ENCODE peak calls at places on chromosomes 11 and 22, in six cellular contexts. G is naive thymus-derived CD4-positive, alpha-beta T cell; C is AG04450; U is heart right ventricle; N is iris pigment epithelial cell; B is DMS 273 treated with DMSO at 0.1 percent for 48 hours. Y is an unnamed sample.

GRCh38 chr22:46501701-46502100 is 35.7 kb downstream of the CELSR1 start:
- DNase-seq in G (no peak), C (peak), U (no peak), N (peak), B (no peak), Y (no peak)

GRCh38 chr11:69972351-69972802 is 105.7 kb upstream of the ANO1 start:
- DNase-seq in G (peak), C (no peak), U (no peak), N (no peak), B (no peak), Y (no peak)

GRCh38 chr11:3206922-3207204 is 11.8 kb downstream of the MRGPRG start:
- DNase-seq in G (no peak), C (no peak), U (no peak), N (no peak), B (no peak), Y (no peak)

GRCh38 chr11:87719311-87720073 is 455.8 kb downstream of the RAB38 start:
- DNase-seq in G (no peak), C (no peak), U (no peak), N (no peak), B (no peak), Y (no peak)

GRCh38 chr11:123063396-123064267 is 1.7 kb upstream of the HSPA8 start:
- DNase-seq in G (peak), C (no peak), U (no peak), N (peak), B (no peak), Y (peak)

GRCh38 chr22:46027219-46028068 is 50.5 kb upstream of the WNT7B start:
- DNase-seq in G (no peak), C (no peak), U (peak), N (no peak), B (no peak), Y (no peak)

GRCh38 chr11:36672815-36673450 is 74.9 kb upstream of the RAG2 start:
- DNase-seq in G (peak), C (peak), U (no peak), N (peak), B (no peak), Y (no peak)

GRCh38 chr22:17891427-17892167 is 117.3 kb upstream of the BID start:
- DNase-seq in G (no peak), C (no peak), U (peak), N (no peak), B (peak), Y (peak)

GRCh38 chr22:24037851-24038765 is 27.0 kb downstream of the CABIN1 start:
- DNase-seq in G (peak), C (no peak), U (no peak), N (peak), B (no peak), Y (no peak)

GRCh38 chr11:103091441-103091809 is 535 bp downstream of the DCUN1D5 start:
- DNase-seq in G (peak), C (no peak), U (peak), N (peak), B (peak), Y (peak)

GRCh38 chr22:27107824-27108223 is 450.4 kb downstream of the MIAT start:
- DNase-seq in G (no peak), C (no peak), U (peak), N (peak), B (peak), Y (peak)

GRCh38 chr11:61803889-61804647 is 11.4 kb downstream of the FEN1 start:
- DNase-seq in G (no peak), C (no peak), U (no peak), N (no peak), B (no peak), Y (no peak)

GRCh38 chr11:96014234-96014633 is 90.3 kb upstream of the MTMR2 start:
- DNase-seq in G (peak), C (no peak), U (no peak), N (peak), B (no peak), Y (no peak)

GRCh38 chr11:66715346-66716085 is 13.5 kb downstream of the SPTBN2 start:
- DNase-seq in G (no peak), C (no peak), U (no peak), N (no peak), B (no peak), Y (no peak)

GRCh38 chr11:45798793-45799441 is 6.0 kb upstream of the SLC35C1 start:
- DNase-seq in G (no peak), C (no peak), U (no peak), N (peak), B (peak), Y (peak)

GRCh38 chr11:113952588-113952987 is 22.3 kb upstream of the HTR3A start:
- DNase-seq in G (no peak), C (no peak), U (no peak), N (no peak), B (no peak), Y (no peak)

GRCh38 chr11:78557236-78557635 is 17.4 kb downstream of the NARS2 start:
- DNase-seq in G (no peak), C (no peak), U (no peak), N (no peak), B (no peak), Y (no peak)

GRCh38 chr11:134134167-134134566 is 65.3 kb downstream of the JAM3 start:
- DNase-seq in G (no peak), C (no peak), U (no peak), N (no peak), B (no peak), Y (no peak)

GRCh38 chr11:130407978-130408377 is 20.4 kb downstream of the ADAMTS8 start:
- DNase-seq in G (no peak), C (no peak), U (no peak), N (peak), B (no peak), Y (no peak)

GRCh38 chr11:93986716-93987115 is 34.4 kb upstream of the HEPHL1 start:
- DNase-seq in G (no peak), C (no peak), U (no peak), N (peak), B (no peak), Y (no peak)

GRCh38 chr22:46281866-46282678 is 14.3 kb downstream of the TTC38 start:
- DNase-seq in G (no peak), C (no peak), U (no peak), N (no peak), B (no peak), Y (no peak)

GRCh38 chr22:38202437-38203089 is 769 bp downstream of the MAFF start:
- DNase-seq in G (peak), C (peak), U (peak), N (peak), B (no peak), Y (no peak)

GRCh38 chr22:40055143-40055926 is 60.6 kb downstream of the FAM83F start:
- DNase-seq in G (peak), C (no peak), U (no peak), N (no peak), B (no peak), Y (no peak)

GRCh38 chr11:45450189-45450588 is 164.0 kb upstream of the SYT13 start:
- DNase-seq in G (no peak), C (no peak), U (no peak), N (peak), B (no peak), Y (no peak)

GRCh38 chr11:73983764-73984543 is 1.3 kb upstream of the UCP2 start:
- DNase-seq in G (no peak), C (no peak), U (no peak), N (no peak), B (peak), Y (peak)

GRCh38 chr22:50576070-50576469 is 2.2 kb downstream of the CPT1B start:
- DNase-seq in G (no peak), C (no peak), U (no peak), N (peak), B (peak), Y (no peak)

GRCh38 chr11:9758676-9759518 is 95.0 kb downstream of the SWAP70 start:
- DNase-seq in G (peak), C (no peak), U (peak), N (peak), B (no peak), Y (peak)

GRCh38 chr11:45847908-45848316 is 637 bp downstream of the CRY2 start:
- DNase-seq in G (no peak), C (no peak), U (peak), N (peak), B (no peak), Y (no peak)

GRCh38 chr22:47148956-47149748 is 386.7 kb downstream of the TBC1D22A start:
- DNase-seq in G (no peak), C (no peak), U (no peak), N (no peak), B (no peak), Y (no peak)

GRCh38 chr11:68282141-68282860 is 10.5 kb upstream of the C11orf24 start:
- DNase-seq in G (no peak), C (no peak), U (no peak), N (no peak), B (no peak), Y (no peak)

Y was measured in NCI-H446 treated with DMSO at 0.1 percent for 48 hours.